ENCODE peak calls at places on chromosomes 12 and 14, in seven cellular contexts. H, D, G, F, Q, Z and J are unnamed samples.

GRCh38 chr12:106767954-106768501 is 6.5 kb upstream of the RIC8B start:
- DNase-seq in H (no peak), D (no peak), G (no peak), F (peak), Q (no peak), Z (peak), J (no peak)

GRCh38 chr14:77088219-77088618 is 9.8 kb upstream of the CIPC start:
- DNase-seq in H (peak), D (no peak), G (no peak), F (no peak), Q (peak), Z (peak), J (no peak)

GRCh38 chr14:75301666-75302325 is 23.2 kb downstream of the FOS start:
- DNase-seq in H (no peak), D (peak), G (no peak), F (no peak), Q (no peak), Z (no peak), J (peak)

GRCh38 chr12:14782756-14783155 is 20.5 kb downstream of the WBP11 start:
- DNase-seq in H (no peak), D (no peak), G (no peak), F (no peak), Q (no peak), Z (no peak), J (peak)

GRCh38 chr12:95970905-95971304 is 25.2 kb downstream of the HAL start:
- DNase-seq in H (peak), D (no peak), G (no peak), F (peak), Q (no peak), Z (peak), J (no peak)

GRCh38 chr12:1660304-1661187 is 30.3 kb upstream of the ADIPOR2 start:
- DNase-seq in H (peak), D (peak), G (peak), F (no peak), Q (no peak), Z (no peak), J (peak)

GRCh38 chr14:94542111-94542810 is 19.0 kb upstream of the SERPINA4 start:
- DNase-seq in H (no peak), D (peak), G (no peak), F (peak), Q (peak), Z (no peak), J (peak)

GRCh38 chr14:54606631-54607133 is 39.8 kb downstream of the SAMD4A start:
- DNase-seq in H (peak), D (no peak), G (no peak), F (peak), Q (peak), Z (no peak), J (no peak)

GRCh38 chr12:124352839-124353238 is 57.9 kb downstream of the RFLNA start:
- DNase-seq in H (no peak), D (no peak), G (no peak), F (no peak), Q (no peak), Z (no peak), J (no peak)

DNA sequence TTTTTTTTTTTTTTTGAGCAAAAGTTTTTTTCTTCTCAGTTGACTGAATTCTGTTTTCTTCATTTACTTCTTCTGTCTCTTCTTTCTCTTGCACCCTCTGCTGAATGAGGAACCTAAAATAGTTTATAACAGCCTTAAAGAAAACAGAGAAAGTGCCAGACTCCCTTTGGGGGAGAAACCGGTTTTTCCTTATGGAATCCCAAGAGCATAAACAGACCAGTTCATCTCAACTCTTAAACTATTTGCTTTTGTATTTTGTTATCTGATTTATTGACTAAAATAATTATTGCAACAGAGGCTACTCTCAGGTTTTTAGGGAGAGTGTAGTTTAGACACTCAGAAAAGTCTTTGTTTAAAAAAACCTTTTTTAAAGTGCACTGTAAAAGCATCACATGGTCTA is 30.2 kb downstream of the ST8SIA1 start:
- DNase-seq in H (no peak), D (no peak), G (no peak), F (no peak), Q (no peak), Z (no peak), J (no peak)
- H3K4me3 ChIP-seq in H (no peak), D (no peak), G (no peak), F (no peak), Q (no peak), Z (no peak), J (no peak)

DNA sequence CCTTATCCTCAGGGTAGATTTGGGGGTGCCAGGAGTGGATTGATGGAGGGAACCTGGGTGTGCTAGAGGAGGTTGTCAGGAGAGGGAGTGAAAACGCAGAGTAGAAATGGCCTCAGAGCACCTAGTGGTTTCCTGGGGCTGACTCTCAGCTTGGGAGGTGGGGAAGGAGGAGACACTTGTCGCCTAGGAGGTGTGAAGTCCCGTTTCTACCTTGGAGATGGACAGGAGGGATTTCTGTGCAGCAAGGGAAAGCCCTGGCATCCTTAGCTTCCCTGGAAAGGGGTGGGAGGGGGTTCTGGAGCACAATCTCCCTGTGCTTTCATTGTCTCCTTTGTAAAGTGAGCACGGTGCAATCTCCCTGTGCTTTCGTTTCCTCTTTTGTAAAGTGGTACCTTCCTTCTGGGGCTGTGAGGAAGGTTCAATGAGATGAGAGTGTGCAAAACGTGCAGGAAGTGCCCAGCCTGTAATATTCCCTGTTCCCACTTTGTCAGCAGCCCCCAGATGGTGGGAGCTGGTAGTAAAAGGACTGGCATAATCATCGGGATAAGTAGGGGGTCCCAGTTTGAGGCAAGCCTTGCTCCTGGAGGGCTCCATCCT is 1.6 kb downstream of the OAS3 start:
- DNase-seq in H (no peak), D (no peak), G (no peak), F (no peak), Q (no peak), Z (no peak), J (peak)
- TF ChIP-seq CTCF in H (no peak), D (no peak), G (no peak), F (no peak), Q (no peak), Z (peak), J (no peak)

GRCh38 chr14:50321009-50321660 is 9.0 kb downstream of the DMAC2L start:
- DNase-seq in H (peak), D (no peak), G (no peak), F (peak), Q (peak), Z (peak), J (peak)
- H3K4me3 ChIP-seq in H (no peak), D (no peak), G (no peak), F (peak), Q (peak), Z (no peak), J (peak)

GRCh38 chr14:101559624-101560533 is 1.4 kb upstream of the DIO3 start:
- DNase-seq in H (no peak), D (no peak), G (peak), F (peak), Q (peak), Z (peak), J (no peak)
- TF ChIP-seq CTCF in H (no peak), D (no peak), G (no peak), F (peak), Q (peak), Z (peak), J (no peak)

DNA sequence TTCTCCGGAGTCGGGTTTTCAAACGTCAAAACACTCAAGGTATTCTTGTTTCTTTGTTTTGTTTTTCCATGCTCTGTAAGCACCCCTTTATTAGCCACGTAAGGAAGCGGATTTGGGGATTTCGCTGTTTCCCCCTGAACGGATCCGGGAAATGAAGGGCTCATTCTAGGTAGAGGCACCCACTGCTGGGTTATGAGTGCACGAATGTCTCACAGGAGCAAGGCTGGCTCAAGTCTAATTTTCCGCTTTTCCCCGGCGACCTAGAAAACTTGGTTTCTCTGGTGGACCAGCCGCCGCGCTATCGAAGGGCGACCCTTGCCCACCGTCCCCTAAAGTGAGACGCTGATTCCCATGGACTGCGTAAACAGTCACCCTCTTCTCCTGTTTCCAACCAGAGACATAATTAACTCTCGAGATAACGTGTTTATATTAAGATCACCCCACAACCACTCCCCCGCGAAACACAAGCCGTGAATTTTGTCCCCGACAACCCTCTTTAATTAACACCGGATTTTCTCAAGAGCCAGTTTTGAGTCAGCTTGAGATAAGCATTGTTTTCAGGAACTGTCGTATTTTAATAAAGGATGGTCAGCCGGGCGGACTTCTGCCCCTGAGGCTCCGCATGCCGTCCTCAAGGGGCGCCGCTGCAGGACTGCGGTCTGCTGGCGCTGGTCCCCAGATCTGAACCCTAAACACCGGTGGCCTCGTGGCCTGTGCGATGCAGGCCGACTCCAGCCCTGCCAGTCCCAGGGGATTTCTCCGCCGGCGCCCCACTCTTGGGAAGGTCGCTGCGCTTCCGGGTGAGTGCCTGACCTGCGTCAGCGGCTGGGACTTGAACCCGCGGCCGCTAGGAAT is 523 bp upstream of the ABCC9 start:
- DNase-seq in H (no peak), D (peak), G (peak), F (peak), Q (no peak), Z (peak), J (no peak)
- H3K4me3 ChIP-seq in H (no peak), D (peak), G (peak), F (peak), Q (no peak), Z (peak), J (no peak)

GRCh38 chr14:86652512-86652911 is 1122.6 kb downstream of the FLRT2 start:
- DNase-seq in H (no peak), D (no peak), G (no peak), F (no peak), Q (no peak), Z (no peak), J (no peak)

GRCh38 chr14:86654558-86655184 is 1124.7 kb downstream of the FLRT2 start:
- DNase-seq in H (peak), D (peak), G (peak), F (peak), Q (peak), Z (peak), J (peak)
- TF ChIP-seq CTCF in H (peak), D (no peak), G (peak), F (peak), Q (peak), Z (peak), J (peak)

DNA sequence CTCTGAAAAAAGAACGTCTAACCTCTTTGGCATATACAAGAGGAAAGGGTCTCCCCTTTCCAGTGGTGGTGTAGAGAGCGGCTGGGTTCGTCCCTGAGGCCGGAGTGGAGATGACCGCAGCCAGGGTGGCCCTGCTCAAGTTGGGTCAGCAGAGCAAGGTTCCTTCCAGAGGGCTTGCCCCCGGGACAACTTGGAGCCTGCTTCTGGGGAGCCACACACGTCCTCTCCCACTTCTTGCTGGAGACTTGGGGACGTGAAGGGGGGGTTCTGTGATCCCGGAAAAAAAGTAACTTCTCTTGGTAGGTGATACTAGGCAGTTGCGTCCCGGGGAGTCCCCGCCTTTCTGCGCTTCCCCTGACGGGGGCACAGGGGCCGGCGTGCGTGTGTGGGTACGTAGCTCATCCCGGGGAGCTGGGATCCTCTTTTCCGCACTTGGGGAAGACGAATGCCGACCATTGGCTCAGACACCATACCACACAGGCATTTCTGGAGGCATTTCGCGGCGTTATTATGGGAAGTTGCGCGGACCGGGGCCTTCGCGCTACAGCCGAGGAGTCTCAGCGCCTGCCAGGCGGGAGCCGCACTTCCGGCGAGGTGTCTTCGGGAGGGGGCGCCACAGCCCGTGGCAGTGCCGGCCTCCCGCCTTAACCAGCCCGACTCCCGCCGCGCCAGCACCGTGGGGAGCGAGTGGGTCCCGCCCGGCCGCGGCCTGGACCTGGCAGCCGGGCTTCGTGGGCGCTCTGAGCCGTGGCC is 14.8 kb upstream of the PAX9 start:
- DNase-seq in H (peak), D (no peak), G (peak), F (no peak), Q (no peak), Z (peak), J (no peak)
- H3K4me3 ChIP-seq in H (peak), D (peak), G (peak), F (peak), Q (no peak), Z (peak), J (no peak)

DNA sequence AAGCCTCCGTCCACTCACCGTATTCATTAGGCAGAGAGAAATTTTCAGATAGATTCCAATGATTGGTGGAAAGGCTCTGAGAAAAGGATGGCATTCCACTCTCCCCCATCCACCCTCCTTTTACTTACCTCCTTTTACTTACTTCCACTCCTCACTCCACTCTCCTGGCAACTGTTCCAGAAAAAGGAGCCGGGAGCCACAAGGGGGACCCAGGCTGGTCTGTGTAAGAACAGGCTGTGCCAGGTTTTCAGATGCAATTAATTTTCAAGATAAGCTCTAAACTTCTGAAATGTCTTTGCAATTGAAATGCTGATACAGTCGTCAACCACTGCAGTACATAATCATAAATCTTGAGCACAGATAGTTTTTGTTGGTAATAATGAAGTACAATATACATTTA is 248.8 kb downstream of the ANO6 start:
- DNase-seq in H (no peak), D (no peak), G (no peak), F (no peak), Q (peak), Z (peak), J (no peak)
- TF ChIP-seq CTCF in H (no peak), D (no peak), G (no peak), F (peak), Q (peak), Z (peak), J (no peak)